ENCODE peak calls at places on chromosome 13, in six cellular contexts. W is fibroblast of mammary gland, H is ovary, B is small intestine, D is AG10803, J is NCI-H2081. R is an unnamed sample.

GRCh38 chr13:40273173-40274000 is 393.1 kb downstream of the FOXO1 start:
- DNase-seq in W (no peak), B (no peak), H (no peak), J (no peak), D (no peak), R (no peak)

GRCh38 chr13:74243637-74244526 is 109.7 kb upstream of the KLF12 start:
- DNase-seq in J (no peak), B (peak), D (peak), W (peak), H (no peak), R (no peak)

GRCh38 chr13:34207334-34207733 is 389.4 kb downstream of the RFC3 start:
- DNase-seq in B (no peak), J (no peak), D (peak), H (no peak), W (peak), R (no peak)

GRCh38 chr13:97892717-97893116 is 60.8 kb upstream of the IPO5 start:
- DNase-seq in W (peak), B (no peak), H (no peak), D (peak), J (no peak), R (no peak)

GRCh38 chr13:44816701-44817684 is 172.3 kb downstream of the NUFIP1 start:
- DNase-seq in J (no peak), W (peak), D (peak), B (no peak), H (no peak), R (no peak)

GRCh38 chr13:41302743-41303142 is 8.3 kb upstream of the NAA16 start:
- DNase-seq in B (no peak), W (no peak), D (no peak), J (no peak), H (no peak), R (no peak)

GRCh38 chr13:106558527-106558926 is 9.4 kb downstream of the ARGLU1 start:
- DNase-seq in D (no peak), B (no peak), W (no peak), H (no peak), J (no peak), R (no peak)

GRCh38 chr13:23963184-23963931 is 66.1 kb upstream of the C1QTNF9B start:
- DNase-seq in J (no peak), B (no peak), D (no peak), W (no peak), H (no peak), R (no peak)

GRCh38 chr13:50419466-50419865 is 404.2 kb downstream of the KCNRG start:
- DNase-seq in H (no peak), W (no peak), D (no peak), J (no peak), B (no peak), R (no peak)

GRCh38 chr13:91572944-91573535 is 174.6 kb downstream of the GPC5 start:
- DNase-seq in B (no peak), H (no peak), W (no peak), J (no peak), D (no peak), R (no peak)

GRCh38 chr13:113862766-113863510 is 938 bp downstream of the GAS6 start:
- DNase-seq in B (peak), H (peak), J (peak), W (no peak), D (peak), R (no peak)

GRCh38 chr13:30968734-30969335 is 36.4 kb downstream of the TEX26 start:
- DNase-seq in W (peak), D (peak), B (no peak), H (no peak), J (no peak), R (no peak)